ENCODE peak calls at places on chromosome 1, in six cellular contexts. K, M, G, C, A and B are unnamed samples.
A peak's percentile ranks its signal among the peaks of the same experiment; 100 is the strongest.

GRCh38 chr1:54944610-54945392 is 35.6 kb upstream of the TMEM61 start:
- DNase-seq in K (peak; percentile 76), M (peak; percentile 66), G (peak; percentile 68), C (peak; percentile 88), A (peak; percentile 85), B (peak; percentile 81)

GRCh38 chr1:165075725-165076370 is 280.7 kb downstream of the LMX1A start:
- DNase-seq in K (no peak), M (no peak), G (no peak), C (peak; percentile 55), A (peak; percentile 13), B (no peak)

GRCh38 chr1:45952072-45952471 is 148.7 kb downstream of the MAST2 start:
- DNase-seq in K (no peak), M (no peak), G (no peak), C (no peak), A (no peak), B (no peak)

GRCh38 chr1:39628807-39629347 is 10.6 kb downstream of the HEYL start:
- DNase-seq in K (no peak), M (no peak), G (no peak), C (no peak), A (no peak), B (no peak)

GRCh38 chr1:232009741-232010140 is 383.2 kb downstream of the DISC1 start:
- DNase-seq in K (no peak), M (no peak), G (no peak), C (no peak), A (no peak), B (no peak)

GRCh38 chr1:6574025-6574620 is 5.7 kb upstream of the ZBTB48 start:
- DNase-seq in K (no peak), M (no peak), G (no peak), C (no peak), A (peak; percentile 39), B (no peak)

GRCh38 chr1:53155534-53155933 is 13.1 kb upstream of the SLC1A7 start:
- DNase-seq in K (no peak), M (no peak), G (no peak), C (no peak), A (no peak), B (no peak)

GRCh38 chr1:24468605-24469004 is 34.0 kb upstream of the RCAN3 start:
- DNase-seq in K (no peak), M (no peak), G (no peak), C (peak; percentile 19), A (peak; percentile 11), B (no peak)

GRCh38 chr1:6703016-6703415 is 1.4 kb upstream of the DNAJC11 start:
- DNase-seq in K (no peak), M (no peak), G (no peak), C (peak; percentile 38), A (peak; percentile 35), B (no peak)

GRCh38 chr1:8251635-8252034 is 66.3 kb upstream of the SLC45A1 start:
- DNase-seq in K (no peak), M (no peak), G (no peak), C (no peak), A (no peak), B (no peak)

GRCh38 chr1:45003741-45004140 is 7.4 kb downstream of the HECTD3 start:
- DNase-seq in K (no peak), M (no peak), G (no peak), C (no peak), A (no peak), B (no peak)

GRCh38 chr1:168121314-168122029 is 15.3 kb downstream of the GPR161 start:
- DNase-seq in K (peak; percentile 94), M (peak; percentile 83), G (peak; percentile 57), C (peak; percentile 79), A (peak; percentile 88), B (peak; percentile 72)

GRCh38 chr1:218967836-218968235 is 205.8 kb upstream of the LYPLAL1 start:
- DNase-seq in K (no peak), M (no peak), G (no peak), C (no peak), A (peak; percentile 39), B (no peak)

GRCh38 chr1:231814031-231814430 is 187.4 kb downstream of the DISC1 start:
- DNase-seq in K (no peak), M (no peak), G (no peak), C (no peak), A (no peak), B (no peak)

GRCh38 chr1:57377731-57378139 is 46.1 kb downstream of the DAB1 start:
- DNase-seq in K (no peak), M (no peak), G (no peak), C (no peak), A (no peak), B (no peak)

GRCh38 chr1:204419064-204419403 is 7.4 kb upstream of the PPP1R15B start:
- DNase-seq in K (no peak), M (no peak), G (no peak), C (peak; percentile 53), A (peak; percentile 52), B (no peak)

GRCh38 chr1:162678439-162678838 is 46.2 kb downstream of the DDR2 start:
- DNase-seq in K (no peak), M (no peak), G (peak; percentile 37), C (peak; percentile 87), A (peak; percentile 89), B (no peak)

GRCh38 chr1:93448292-93448982 is 519 bp downstream of the FNBP1L start:
- DNase-seq in K (no peak), M (peak; percentile 76), G (no peak), C (peak; percentile 57), A (no peak), B (peak; percentile 72)

GRCh38 chr1:16625497-16626408 is 12.4 kb upstream of the NBPF1 start:
- DNase-seq in K (peak; percentile 73), M (peak; percentile 19), G (no peak), C (no peak), A (no peak), B (no peak)

GRCh38 chr1:205538211-205538840 is 33.9 kb downstream of the CDK18 start:
- DNase-seq in K (no peak), M (no peak), G (no peak), C (peak; percentile 49), A (peak; percentile 13), B (no peak)

GRCh38 chr1:221557024-221557423 is 184.9 kb downstream of the DUSP10 start:
- DNase-seq in K (no peak), M (no peak), G (no peak), C (peak; percentile 57), A (no peak), B (no peak)

GRCh38 chr1:226638608-226639007 is 90.0 kb downstream of the STUM start:
- DNase-seq in K (peak; percentile 68), M (peak; percentile 31), G (no peak), C (no peak), A (no peak), B (no peak)

GRCh38 chr1:226702957-226703831 is 35.9 kb downstream of the ITPKB start:
- DNase-seq in K (peak; percentile 85), M (peak; percentile 84), G (peak; percentile 54), C (peak; percentile 84), A (peak; percentile 94), B (peak; percentile 88)

GRCh38 chr1:244097523-244098390 is 46.7 kb downstream of the ZBTB18 start:
- DNase-seq in K (no peak), M (no peak), G (no peak), C (peak; percentile 21), A (peak; percentile 9), B (no peak)

GRCh38 chr1:36136535-36136934 is 11.5 kb upstream of the COL8A2 start:
- DNase-seq in K (peak; percentile 84), M (no peak), G (no peak), C (peak; percentile 95), A (peak; percentile 92), B (peak; percentile 54)

GRCh38 chr1:179007233-179007632 is 18.5 kb upstream of the FAM20B start:
- DNase-seq in K (no peak), M (no peak), G (no peak), C (peak; percentile 15), A (no peak), B (no peak)

GRCh38 chr1:205325334-205325884 is 3.9 kb upstream of the NUAK2 start:
- DNase-seq in K (peak; percentile 76), M (no peak), G (peak; percentile 89), C (peak; percentile 75), A (peak; percentile 84), B (no peak)

GRCh38 chr1:75334876-75335275 is 200.7 kb downstream of the LHX8 start:
- DNase-seq in K (no peak), M (no peak), G (no peak), C (no peak), A (no peak), B (no peak)

GRCh38 chr1:178520803-178521202 is 7.9 kb downstream of the TEX35 start:
- DNase-seq in K (peak; percentile 20), M (no peak), G (no peak), C (no peak), A (no peak), B (no peak)

GRCh38 chr1:1332774-1333480 is 1.8 kb downstream of the TAS1R3 start:
- DNase-seq in K (no peak), M (no peak), G (no peak), C (no peak), A (no peak), B (no peak)

GRCh38 chr1:202122639-202123335 is at the start of gene GPR37L1:
- DNase-seq in K (peak; percentile 81), M (no peak), G (peak; percentile 40), C (peak; percentile 36), A (peak; percentile 50), B (peak; percentile 50)

GRCh38 chr1:22139817-22140216 is 3.1 kb downstream of the WNT4 start:
- DNase-seq in K (no peak), M (no peak), G (no peak), C (no peak), A (no peak), B (no peak)
- H3K4me1 ChIP-seq in K (peaks cover 25% of the 10 kb centered on the region), M (peaks cover 16% of the 10 kb centered on the region), G (peaks cover 22% of the 10 kb centered on the region), C (no peaks in the 10 kb centered on the region), A (peaks cover 3% of the 10 kb centered on the region), B (peaks cover 15% of the 10 kb centered on the region)

DNA sequence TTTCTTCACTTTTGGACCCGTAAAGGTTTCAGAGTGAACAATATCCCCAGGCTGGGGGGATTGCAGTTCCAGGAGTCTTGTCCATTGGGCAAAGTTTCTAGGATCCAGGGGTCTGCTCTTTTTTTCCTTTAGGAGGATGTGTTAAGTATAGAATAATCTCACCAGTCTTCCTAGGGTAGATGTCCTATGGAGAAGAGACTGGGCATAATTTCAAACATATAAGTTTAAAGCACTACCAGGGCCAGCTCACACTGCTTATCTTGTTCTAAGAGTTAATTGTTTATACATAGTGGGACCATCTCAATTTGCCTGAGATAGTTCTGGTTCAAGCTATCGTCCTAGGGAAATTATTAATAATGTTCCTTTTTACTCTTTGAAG is 1.2 kb downstream of the CHI3L2 start:
- DNase-seq in K (no peak), M (no peak), G (no peak), C (no peak), A (peak; percentile 4), B (no peak)
- H3K4me1 ChIP-seq in K (peaks cover 21% of the 10 kb centered on the region), M (peaks cover 4% of the 10 kb centered on the region), G (peaks cover 25% of the 10 kb centered on the region), C (peaks cover 21% of the 10 kb centered on the region), A (peaks cover 12% of the 10 kb centered on the region), B (no peaks in the 10 kb centered on the region)

GRCh38 chr1:3129133-3129490 is 60.1 kb downstream of the PRDM16 start:
- DNase-seq in K (no peak), M (no peak), G (no peak), C (no peak), A (no peak), B (no peak)
- H3K4me1 ChIP-seq in K (peaks cover 100% of the 10 kb centered on the region), M (peaks cover 94% of the 10 kb centered on the region), G (peaks cover 99% of the 10 kb centered on the region), C (no peaks in the 10 kb centered on the region), A (no peaks in the 10 kb centered on the region), B (peaks cover 17% of the 10 kb centered on the region)

DNA sequence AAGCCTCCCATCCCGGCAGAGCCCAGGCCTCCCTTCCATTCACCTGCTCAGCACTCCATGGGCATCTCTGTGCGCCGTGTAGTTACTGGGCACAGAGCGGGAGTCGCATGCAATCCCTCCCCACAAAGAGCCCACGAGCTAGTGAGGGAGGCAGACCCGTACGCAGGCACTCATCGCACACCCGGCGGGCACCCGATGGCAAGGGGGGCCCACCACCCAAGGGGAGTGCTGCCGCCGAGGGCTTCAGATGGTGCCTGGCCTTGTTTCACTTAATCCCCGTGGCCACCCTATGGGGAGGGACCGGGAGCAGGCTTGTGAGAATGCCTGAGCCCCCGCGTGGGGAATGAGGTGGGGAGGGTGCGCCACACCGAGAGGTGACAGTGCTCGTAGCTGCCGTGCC is 30.4 kb upstream of the SELENON start:
- DNase-seq in K (no peak), M (no peak), G (no peak), C (no peak), A (no peak), B (no peak)
- H3K4me1 ChIP-seq in K (peaks cover 17% of the 10 kb centered on the region), M (peaks cover 68% of the 10 kb centered on the region), G (peaks cover 42% of the 10 kb centered on the region), C (no peaks in the 10 kb centered on the region), A (peaks cover 4% of the 10 kb centered on the region), B (peaks cover 31% of the 10 kb centered on the region)